ENCODE peak calls at places on chromosomes 13 and 19, in four cellular contexts. L is K562, N is HepG2, S is Panc1. D is an unnamed sample.

GRCh38 chr13:109857803-109858202 is 71.4 kb upstream of the IRS2 start:
- DNase-seq in S (no peak), N (no peak), L (no peak), D (no peak)

GRCh38 chr19:14533450-14533849 is 4.1 kb downstream of the TECR start:
- DNase-seq in L (no peak), N (no peak), S (no peak), D (no peak)

GRCh38 chr13:39527961-39528720 is 74.9 kb downstream of the LHFPL6 start:
- DNase-seq in L (no peak), S (peak; percentile 67), N (no peak), D (peak; percentile 18)

GRCh38 chr13:109479534-109479933 is 306.8 kb downstream of the IRS2 start:
- DNase-seq in L (no peak), N (no peak), S (no peak), D (no peak)

GRCh38 chr19:19160489-19161035 is 9.5 kb downstream of the MEF2B start:
- DNase-seq in S (no peak), N (no peak), L (no peak), D (no peak)

GRCh38 chr13:114063545-114064515 is 68.6 kb downstream of the RASA3 start:
- DNase-seq in L (peak; percentile 32), N (no peak), S (no peak), D (no peak)

GRCh38 chr13:21744149-21744548 is 73.3 kb downstream of the FGF9 start:
- DNase-seq in L (no peak), S (no peak), N (no peak), D (no peak)

GRCh38 chr19:46107371-46107770 is 17.1 kb downstream of the IGFL3 start:
- DNase-seq in N (no peak), L (no peak), S (no peak), D (no peak)

GRCh38 chr19:1210227-1210538 is 4.6 kb downstream of the STK11 start:
- DNase-seq in N (no peak), S (no peak), L (no peak), D (no peak)

GRCh38 chr13:109126973-109127615 is 497.7 kb downstream of the MYO16 start:
- DNase-seq in S (no peak), L (no peak), N (no peak), D (no peak)

DNA sequence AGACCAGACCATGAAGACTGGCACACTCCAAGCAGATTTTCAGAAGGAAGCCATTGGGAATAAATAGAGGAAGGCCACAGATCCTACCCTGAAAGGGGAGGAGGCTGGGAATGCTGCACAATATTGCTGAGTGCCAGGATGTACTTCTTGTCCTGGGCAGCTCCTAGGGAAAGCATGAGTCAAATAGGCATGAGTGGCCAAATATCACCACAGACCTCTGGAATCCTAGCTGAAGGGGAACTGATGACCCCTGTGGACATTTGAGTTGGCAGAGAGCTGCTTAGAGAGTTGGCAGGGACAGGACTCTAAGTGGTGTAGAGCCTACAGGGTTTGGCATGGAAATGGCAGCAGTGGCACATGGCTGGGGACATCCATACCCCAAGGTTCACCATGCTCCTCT is 234.3 kb upstream of the TRPC4 start:
- DNase-seq in S (no peak), L (no peak), N (no peak), D (no peak)
- TF ChIP-seq TCF7L2 in S (no peak), L (no peak), N (no peak), D (no peak)

GRCh38 chr13:36795463-36795862 is 23.6 kb upstream of the RFXAP start:
- DNase-seq in S (no peak), L (no peak), N (no peak), D (no peak)

GRCh38 chr13:36801035-36801434 is 18.0 kb upstream of the RFXAP start:
- DNase-seq in L (no peak), N (no peak), S (no peak), D (no peak)

DNA sequence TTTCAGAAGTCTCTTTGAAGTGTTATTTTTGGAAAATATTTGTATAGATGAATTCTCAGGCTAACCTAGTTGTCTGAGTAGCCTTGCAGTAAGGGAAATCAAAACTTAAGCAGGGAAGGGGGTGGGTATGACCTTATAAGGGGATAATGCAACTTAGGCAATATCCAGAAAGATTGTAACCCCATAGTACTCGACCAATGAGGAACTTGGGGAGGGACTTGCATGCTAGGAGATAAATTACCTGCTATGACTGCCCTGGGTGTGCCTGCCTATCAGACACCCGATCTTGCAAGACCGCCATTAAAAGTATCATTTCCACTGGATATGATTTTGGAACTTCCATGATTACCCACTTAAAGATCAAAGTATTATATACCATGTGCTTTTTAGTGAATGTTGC is 23.0 kb upstream of the RFXAP start:
- DNase-seq in N (no peak), L (no peak), S (no peak), D (no peak)
- TF ChIP-seq TCF7L2 in N (no peak), L (no peak), S (no peak), D (no peak)

GRCh38 chr19:34173145-34173956 is 1.0 kb downstream of the LSM14A start:
- DNase-seq in N (peak; percentile 82), S (no peak), L (no peak), D (no peak)

GRCh38 chr19:34171539-34171876 is 796 bp upstream of the LSM14A start:
- DNase-seq in S (no peak), L (no peak), N (no peak), D (no peak)

GRCh38 chr19:34176581-34176980 is 4.3 kb downstream of the LSM14A start:
- DNase-seq in S (no peak), L (no peak), N (no peak), D (no peak)

GRCh38 chr19:34171877-34172660 is at the start of gene LSM14A:
- DNase-seq in N (peak; percentile 77), S (peak; percentile 39), L (peak; percentile 95), D (peak; percentile 64)

DNA sequence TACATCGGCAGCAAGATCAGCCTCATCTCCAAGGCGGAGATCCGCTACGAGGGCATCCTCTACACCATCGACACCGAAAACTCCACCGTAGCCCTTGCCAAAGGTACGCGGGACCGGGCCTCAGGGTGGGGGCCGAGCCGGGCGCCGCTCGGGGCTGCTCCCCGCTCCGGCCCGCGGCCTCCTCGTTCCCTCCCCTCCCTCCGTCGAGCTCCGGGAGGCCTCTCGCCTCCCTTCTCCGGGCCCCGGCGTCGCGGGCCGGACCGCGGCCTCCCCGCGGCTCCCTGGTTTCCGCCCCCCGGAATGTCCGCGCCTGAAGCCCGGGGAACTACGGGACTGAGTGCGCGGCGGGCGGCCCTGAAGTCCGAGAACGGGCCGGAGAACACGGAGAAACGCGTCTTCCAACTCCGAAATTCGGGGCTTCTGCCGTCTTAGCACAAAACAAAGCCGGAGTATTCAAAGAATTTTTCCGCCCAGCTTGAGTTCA is 399 bp downstream of the LSM14A start:
- DNase-seq in N (no peak), S (no peak), L (peak; percentile 70), D (no peak)
- TF ChIP-seq TCF7L2 in N (no peak), S (no peak), L (no peak), D (no peak)

GRCh38 chr19:58355215-58355796 is 2.0 kb upstream of the A1BG start:
- DNase-seq in L (no peak), S (no peak), N (no peak), D (no peak)

GRCh38 chr19:58356236-58356970 is 3.1 kb upstream of the A1BG start:
- DNase-seq in S (no peak), L (no peak), N (no peak), D (no peak)

GRCh38 chr19:58357798-58358145 is 4.5 kb upstream of the A1BG start:
- DNase-seq in L (no peak), N (no peak), S (no peak), D (no peak)

GRCh38 chr19:58355891-58356235 is 2.6 kb upstream of the A1BG start:
- DNase-seq in N (no peak), L (no peak), S (no peak), D (no peak)

GRCh38 chr19:58356971-58357797 is 3.9 kb upstream of the A1BG start:
- DNase-seq in N (no peak), S (no peak), L (no peak), D (no peak)
- TF ChIP-seq TCF7L2 in N (no peak), S (no peak), L (no peak), D (no peak)

D was measured in HCT116.